ENCODE peak calls at places on chromosomes 4 and X, in six cellular contexts. U is HEK293T, R is K562, Z is HepG2, E is GM12878, F is A549. C is an unnamed sample.

GRCh38 chrX:24479924-24480722 is 15.0 kb downstream of the PDK3 start:
- DNase-seq in U (no peak), R (no peak), Z (no peak), E (peak; percentile 81), F (no peak), C (peak; percentile 3)

GRCh38 chrX:23202316-23202715 is 132.3 kb upstream of the PTCHD1 start:
- DNase-seq in U (no peak), R (no peak), Z (no peak), E (no peak), F (no peak), C (no peak)

GRCh38 chr4:8330821-8331566 is 61.4 kb downstream of the HTRA3 start:
- DNase-seq in U (no peak), R (no peak), Z (no peak), E (no peak), F (no peak), C (no peak)

GRCh38 chr4:51885371-51885770 is 42.4 kb downstream of the DCUN1D4 start:
- DNase-seq in U (peak; percentile 36), R (peak; percentile 28), Z (peak; percentile 44), E (no peak), F (peak; percentile 13), C (peak; percentile 28)

GRCh38 chrX:10536744-10537143 is 83.6 kb downstream of the MID1 start:
- DNase-seq in U (no peak), R (no peak), Z (no peak), E (no peak), F (no peak), C (no peak)

GRCh38 chr4:105978684-105979296 is 83.5 kb downstream of the NPNT start:
- DNase-seq in U (no peak), R (no peak), Z (no peak), E (no peak), F (no peak), C (no peak)

GRCh38 chrX:31036895-31037294 is 34.9 kb downstream of the FTHL17 start:
- DNase-seq in U (peak; percentile 64), R (peak; percentile 36), Z (peak; percentile 42), E (no peak), F (peak; percentile 10), C (peak; percentile 42)

GRCh38 chrX:49919617-49920016 is 2.8 kb upstream of the CLCN5 start:
- DNase-seq in U (peak; percentile 45), R (peak; percentile 56), Z (peak; percentile 9), E (no peak), F (peak; percentile 8), C (peak; percentile 46)

GRCh38 chr4:761086-761485 is 55.5 kb downstream of the PCGF3 start:
- DNase-seq in U (no peak), R (no peak), Z (no peak), E (no peak), F (no peak), C (no peak)

GRCh38 chr4:2812985-2813384 is 20.1 kb downstream of the SH3BP2 start:
- DNase-seq in U (no peak), R (no peak), Z (no peak), E (no peak), F (no peak), C (no peak)

GRCh38 chr4:144705861-144706590 is 60.1 kb downstream of the HHIP start:
- DNase-seq in U (no peak), R (no peak), Z (no peak), E (no peak), F (no peak), C (no peak)

GRCh38 chr4:560731-561211 is 15.3 kb downstream of the TMEM271 start:
- DNase-seq in U (no peak), R (no peak), Z (no peak), E (no peak), F (no peak), C (no peak)

GRCh38 chr4:2545321-2546013 is 9.0 kb downstream of the FAM193A start:
- DNase-seq in U (no peak), R (no peak), Z (no peak), E (no peak), F (no peak), C (peak; percentile 13)

GRCh38 chr4:169898095-169898494 is 128.1 kb downstream of the MFAP3L start:
- DNase-seq in U (no peak), R (no peak), Z (no peak), E (no peak), F (no peak), C (no peak)

GRCh38 chrX:105219454-105220401 is 766 bp downstream of the TEX13A start:
- DNase-seq in U (no peak), R (no peak), Z (no peak), E (no peak), F (no peak), C (no peak)

GRCh38 chr4:6573986-6574746 is 823 bp upstream of the MAN2B2 start:
- DNase-seq in U (no peak), R (no peak), Z (no peak), E (no peak), F (no peak), C (no peak)

GRCh38 chrX:69597399-69597798 is 18.5 kb upstream of the EDA start:
- DNase-seq in U (no peak), R (no peak), Z (peak; percentile 19), E (no peak), F (no peak), C (no peak)

GRCh38 chr4:26081795-26082498 is 167.9 kb downstream of the SMIM20 start:
- DNase-seq in U (peak; percentile 23), R (peak; percentile 54), Z (peak; percentile 32), E (no peak), F (peak; percentile 15), C (peak; percentile 52)

GRCh38 chr4:88630756-88631155 is 38.5 kb downstream of the HERC3 start:
- DNase-seq in U (no peak), R (no peak), Z (no peak), E (no peak), F (peak; percentile 10), C (peak; percentile 80)

GRCh38 chrX:48998391-48998790 is 3.7 kb downstream of the GRIPAP1 start:
- DNase-seq in U (no peak), R (peak; percentile 33), Z (no peak), E (no peak), F (no peak), C (no peak)

GRCh38 chr4:48787031-48787430 is 7.0 kb upstream of the FRYL start:
- DNase-seq in U (no peak), R (no peak), Z (no peak), E (no peak), F (no peak), C (no peak)

GRCh38 chrX:155086202-155086840 is 15.0 kb downstream of the BRCC3 start:
- DNase-seq in U (peak; percentile 57), R (peak; percentile 30), Z (peak; percentile 21), E (no peak), F (peak; percentile 22), C (peak; percentile 12)

GRCh38 chrX:155070038-155070437 is 898 bp downstream of the CMC4 start:
- DNase-seq in U (no peak), R (no peak), Z (no peak), E (no peak), F (no peak), C (no peak)

GRCh38 chrX:24317567-24317966 is 3.7 kb upstream of the SUPT20HL2 start:
- DNase-seq in U (no peak), R (no peak), Z (no peak), E (no peak), F (no peak), C (no peak)

DNA sequence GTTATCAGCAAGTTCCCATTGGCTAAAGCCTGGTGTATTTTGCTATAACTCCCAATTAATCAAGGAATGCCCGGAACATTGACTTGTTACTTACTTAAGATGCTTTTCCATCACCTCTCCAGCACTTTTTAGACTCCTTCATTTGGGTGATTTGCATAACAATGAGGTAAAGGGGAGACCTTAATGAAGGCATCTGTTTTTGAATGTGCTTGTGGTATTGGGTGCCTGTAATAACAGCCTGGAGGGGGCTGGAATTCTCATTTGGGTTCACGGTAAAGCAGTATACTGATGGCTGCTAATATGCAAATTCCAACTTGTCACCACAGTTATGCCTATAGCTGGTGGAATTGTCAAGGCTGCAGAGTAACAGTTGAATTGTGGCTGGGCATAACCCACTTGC is 231.9 kb upstream of the GATB start:
- DNase-seq in U (no peak), R (no peak), Z (no peak), E (no peak), F (no peak), C (no peak)
- TF ChIP-seq BHLHE40 in U (no peak), R (no peak), Z (no peak), E (no peak), F (no peak), C (no peak)

GRCh38 chrX:136810493-136810892 is 29.8 kb upstream of the ARHGEF6 start:
- DNase-seq in U (no peak), R (no peak), Z (no peak), E (no peak), F (no peak), C (no peak)
- TF ChIP-seq BHLHE40 in U (no peak), R (no peak), Z (no peak), E (no peak), F (no peak), C (no peak)

GRCh38 chrX:108001218-108001814 is 19.1 kb upstream of the TEX13B start:
- DNase-seq in U (peak; percentile 69), R (no peak), Z (peak; percentile 11), E (no peak), F (peak; percentile 28), C (peak; percentile 36)
- TF ChIP-seq BHLHE40 in U (no peak), R (no peak), Z (no peak), E (no peak), F (no peak), C (no peak)

GRCh38 chrX:21932277-21932996 is 8.1 kb upstream of the SMS start:
- DNase-seq in U (no peak), R (no peak), Z (peak; percentile 21), E (no peak), F (no peak), C (peak; percentile 97)
- TF ChIP-seq BHLHE40 in U (no peak), R (no peak), Z (no peak), E (no peak), F (no peak), C (peak; percentile 49)

DNA sequence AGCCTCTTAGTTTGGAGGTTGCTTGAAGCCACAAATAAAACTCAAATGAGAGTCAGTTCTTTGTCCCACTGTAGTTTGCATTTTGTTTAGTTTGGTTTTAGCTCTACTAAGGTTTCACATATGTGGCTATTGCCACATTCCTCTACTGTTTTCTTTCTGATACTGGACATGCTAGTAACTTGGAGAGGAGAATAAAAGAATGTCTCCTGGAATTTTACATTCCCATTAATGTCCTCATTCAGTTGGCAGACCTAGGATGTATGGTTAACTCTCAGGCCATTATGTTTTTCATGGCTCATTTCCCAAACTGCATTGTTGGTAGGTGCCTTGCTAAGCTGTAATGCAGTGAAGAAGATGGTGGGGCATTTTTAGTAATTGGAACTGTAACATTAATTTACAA is 29.9 kb downstream of the UPRT start:
- DNase-seq in U (no peak), R (no peak), Z (no peak), E (no peak), F (no peak), C (peak; percentile 70)
- TF ChIP-seq BHLHE40 in U (no peak), R (no peak), Z (no peak), E (no peak), F (no peak), C (no peak)

DNA sequence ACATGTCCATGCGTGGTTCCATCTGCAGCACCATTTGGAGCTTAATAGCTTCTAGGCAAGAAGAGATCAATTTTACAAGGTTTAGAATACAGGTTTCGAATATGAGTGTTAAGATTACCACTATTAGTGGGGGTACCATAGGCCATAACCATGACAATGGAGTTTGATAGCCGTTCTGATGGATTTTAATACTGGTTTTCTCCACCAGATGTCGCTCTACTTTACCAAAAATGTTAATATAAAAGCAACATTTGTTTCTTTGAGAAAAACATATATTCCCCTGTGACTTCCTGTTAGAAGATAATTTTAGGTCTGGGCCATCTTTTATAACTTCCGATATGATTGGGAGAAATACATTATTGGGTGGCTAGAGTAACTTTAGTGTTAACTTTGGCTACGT is 499.7 kb upstream of the POU3F4 start:
- DNase-seq in U (no peak), R (peak; percentile 3), Z (no peak), E (no peak), F (no peak), C (no peak)
- TF ChIP-seq BHLHE40 in U (no peak), R (no peak), Z (no peak), E (no peak), F (no peak), C (no peak)

C was measured in IMR-90.